ENCODE peak calls at places on chromosomes 5 and 9, in eight cellular contexts. B is neural crest cell, X is NCI-H2081, U is GM10248, P is RCC 7860, K is brain microvascular endothelial cell, M is mucosa of gallbladder, V is GM23248. Y is an unnamed sample.

GRCh38 chr9:114930063-114930812 is at the start of gene TNFSF8:
- DNase-seq in B (peak; percentile 4), X (no peak), U (peak; percentile 27), P (no peak), K (no peak), M (peak; percentile 68), V (no peak), Y (peak; percentile 60)

GRCh38 chr5:179553875-179554274 is 3.5 kb downstream of the RUFY1 start:
- DNase-seq in B (no peak), X (no peak), U (no peak), P (peak; percentile 86), K (peak; percentile 72), M (no peak), V (peak; percentile 81), Y (no peak)

GRCh38 chr9:99118782-99119466 is 14.0 kb downstream of the TGFBR1 start:
- DNase-seq in B (no peak), X (no peak), U (peak; percentile 33), P (no peak), K (no peak), M (no peak), V (no peak), Y (no peak)

GRCh38 chr5:127089206-127089605 is 15.9 kb upstream of the C5orf63 start:
- DNase-seq in B (no peak), X (no peak), U (no peak), P (no peak), K (no peak), M (no peak), V (peak; percentile 9), Y (no peak)

GRCh38 chr9:18350036-18350435 is 123.9 kb upstream of the ADAMTSL1 start:
- DNase-seq in B (no peak), X (no peak), U (no peak), P (no peak), K (no peak), M (no peak), V (no peak), Y (no peak)

GRCh38 chr5:33275921-33276705 is 164.7 kb upstream of the TARS1 start:
- DNase-seq in B (no peak), X (no peak), U (no peak), P (no peak), K (peak; percentile 9), M (no peak), V (peak; percentile 55), Y (no peak)

GRCh38 chr9:89635816-89636215 is 31.0 kb downstream of the GADD45G start:
- DNase-seq in B (no peak), X (peak; percentile 67), U (no peak), P (peak; percentile 39), K (no peak), M (no peak), V (no peak), Y (no peak)

GRCh38 chr9:127844821-127845359 is 9.6 kb downstream of the ENG start:
- DNase-seq in B (no peak), X (no peak), U (no peak), P (no peak), K (no peak), M (no peak), V (peak; percentile 31), Y (no peak)

GRCh38 chr5:107389130-107389553 is 281.6 kb downstream of the EFNA5 start:
- DNase-seq in B (no peak), X (peak; percentile 90), U (peak; percentile 27), P (peak; percentile 91), K (peak; percentile 89), M (no peak), V (peak; percentile 60), Y (no peak)

GRCh38 chr5:145246961-145247744 is 588.0 kb downstream of the PRELID2 start:
- DNase-seq in B (no peak), X (no peak), U (no peak), P (no peak), K (peak; percentile 45), M (no peak), V (peak; percentile 69), Y (no peak)

GRCh38 chr5:161382702-161383101 is 163.8 kb downstream of the GABRB2 start:
- DNase-seq in B (no peak), X (no peak), U (no peak), P (no peak), K (no peak), M (no peak), V (no peak), Y (no peak)

GRCh38 chr9:125432715-125433385 is 171.2 kb downstream of the GAPVD1 start:
- DNase-seq in B (no peak), X (no peak), U (no peak), P (no peak), K (no peak), M (no peak), V (no peak), Y (no peak)

GRCh38 chr5:63727583-63727982 is 234.7 kb downstream of the HTR1A start:
- DNase-seq in B (no peak), X (no peak), U (no peak), P (no peak), K (no peak), M (no peak), V (no peak), Y (no peak)

GRCh38 chr5:142287096-142287972 is 37.5 kb downstream of the SPRY4 start:
- DNase-seq in B (no peak), X (no peak), U (no peak), P (no peak), K (no peak), M (no peak), V (no peak), Y (no peak)

GRCh38 chr9:38339087-38339486 is 53.4 kb upstream of the ALDH1B1 start:
- DNase-seq in B (no peak), X (no peak), U (no peak), P (peak; percentile 93), K (peak; percentile 19), M (no peak), V (peak; percentile 82), Y (no peak)

Y was measured in lower lobe of right lung.